ENCODE peak calls at places on chromosomes 3 and 15, in nine cellular contexts. S is tibial nerve, M is upper lobe of left lung, G is body of pancreas, R is esophagus muscularis mucosa, J is HepG2, U is heart left ventricle, W is HCT116, X is A549. Z is an unnamed sample. For H3K4me1, the result is how much of the 10 kb centered on the place peaks cover.

GRCh38 chr3:101143002-101143401 is 149.8 kb upstream of the ABI3BP start:
- DNase-seq in R (no peak), G (no peak), X (no peak), W (no peak), U (no peak), M (no peak), S (no peak), J (no peak), Z (no peak)

GRCh38 chr3:150457996-150458395 is 49.9 kb downstream of the TSC22D2 start:
- DNase-seq in S (no peak), R (no peak), U (no peak), X (no peak), W (no peak), J (no peak), G (no peak), M (no peak), Z (no peak)

GRCh38 chr3:29582310-29582709 is 301.4 kb downstream of the RBMS3 start:
- DNase-seq in W (no peak), U (no peak), S (no peak), X (no peak), M (no peak), G (no peak), J (no peak), R (no peak), Z (no peak)

GRCh38 chr3:69219101-69219708 is 96.8 kb upstream of the LMOD3 start:
- DNase-seq in M (no peak), J (no peak), U (no peak), S (no peak), W (no peak), X (no peak), G (no peak), R (no peak), Z (no peak)

GRCh38 chr3:125319765-125320164 is 55.4 kb downstream of the ZNF148 start:
- DNase-seq in G (no peak), S (no peak), R (no peak), X (no peak), W (no peak), J (no peak), U (no peak), M (no peak), Z (no peak)

GRCh38 chr15:75723847-75724660 is 11.4 kb upstream of the CSPG4 start:
- DNase-seq in G (peak), S (peak), U (peak), J (peak), W (no peak), R (peak), M (peak), X (peak), Z (peak)

GRCh38 chr3:82087958-82088357 is 326.5 kb upstream of the GBE1 start:
- DNase-seq in G (no peak), W (no peak), R (no peak), X (no peak), S (no peak), M (no peak), J (peak), U (no peak), Z (no peak)

GRCh38 chr3:135792174-135792573 is 173.4 kb upstream of the PPP2R3A start:
- DNase-seq in X (no peak), U (no peak), J (no peak), R (no peak), G (no peak), W (no peak), S (no peak), M (no peak), Z (no peak)

GRCh38 chr15:63826513-63826912 is 7.2 kb downstream of the HERC1 start:
- DNase-seq in S (no peak), X (no peak), W (no peak), M (no peak), G (no peak), J (no peak), U (no peak), R (no peak), Z (no peak)

GRCh38 chr3:45606991-45607712 is 12.6 kb downstream of the LIMD1 start:
- DNase-seq in R (no peak), W (no peak), S (no peak), X (no peak), U (peak), G (no peak), J (no peak), M (no peak), Z (no peak)

GRCh38 chr3:54660599-54661210 is 267.2 kb downstream of the LRTM1 start:
- DNase-seq in G (no peak), M (no peak), X (no peak), J (no peak), R (peak), W (no peak), S (no peak), U (peak), Z (no peak)

GRCh38 chr3:167602041-167602440 is 51.7 kb downstream of the WDR49 start:
- DNase-seq in G (no peak), R (no peak), U (no peak), M (no peak), S (no peak), X (no peak), W (no peak), J (no peak), Z (no peak)

GRCh38 chr3:123547881-123548534 is 36.8 kb downstream of the HACD2 start:
- DNase-seq in W (no peak), G (no peak), U (peak), R (no peak), M (no peak), X (no peak), J (no peak), S (no peak), Z (no peak)

GRCh38 chr3:39149498-39150169 is 3.8 kb downstream of the CSRNP1 start:
- DNase-seq in U (no peak), S (no peak), X (no peak), J (no peak), G (no peak), W (no peak), R (no peak), M (no peak), Z (no peak)
- H3K4me1 ChIP-seq in U (half or more), S (under half), X (half or more), J (half or more), G (half or more), W (half or more), R (half or more), M (half or more), Z (under half)

GRCh38 chr3:30607032-30607833 is 832 bp downstream of the TGFBR2 start:
- DNase-seq in W (no peak), G (peak), J (no peak), X (no peak), S (peak), U (peak), M (peak), R (peak), Z (peak)
- TF ChIP-seq POLR2A in W (no peak), G (peak), J (peak), X (no peak), S (no peak), U (peak), M (peak), R (peak), Z (peak)

GRCh38 chr15:26985050-26985449 is 14.1 kb downstream of the GABRG3 start:
- DNase-seq in G (no peak), J (no peak), M (no peak), X (no peak), W (no peak), U (no peak), S (no peak), R (no peak), Z (no peak)

GRCh38 chr15:26981492-26981891 is 10.5 kb downstream of the GABRG3 start:
- DNase-seq in M (no peak), S (no peak), W (no peak), G (no peak), U (no peak), J (no peak), R (no peak), X (no peak), Z (no peak)

GRCh38 chr15:26983822-26984221 is 12.8 kb downstream of the GABRG3 start:
- DNase-seq in W (no peak), R (no peak), U (no peak), S (no peak), X (no peak), J (no peak), M (no peak), G (no peak), Z (no peak)
- TF ChIP-seq CTCF in W (no peak), R (no peak), U (no peak), S (no peak), X (no peak), J (no peak), M (no peak), G (no peak), Z (no peak)

DNA sequence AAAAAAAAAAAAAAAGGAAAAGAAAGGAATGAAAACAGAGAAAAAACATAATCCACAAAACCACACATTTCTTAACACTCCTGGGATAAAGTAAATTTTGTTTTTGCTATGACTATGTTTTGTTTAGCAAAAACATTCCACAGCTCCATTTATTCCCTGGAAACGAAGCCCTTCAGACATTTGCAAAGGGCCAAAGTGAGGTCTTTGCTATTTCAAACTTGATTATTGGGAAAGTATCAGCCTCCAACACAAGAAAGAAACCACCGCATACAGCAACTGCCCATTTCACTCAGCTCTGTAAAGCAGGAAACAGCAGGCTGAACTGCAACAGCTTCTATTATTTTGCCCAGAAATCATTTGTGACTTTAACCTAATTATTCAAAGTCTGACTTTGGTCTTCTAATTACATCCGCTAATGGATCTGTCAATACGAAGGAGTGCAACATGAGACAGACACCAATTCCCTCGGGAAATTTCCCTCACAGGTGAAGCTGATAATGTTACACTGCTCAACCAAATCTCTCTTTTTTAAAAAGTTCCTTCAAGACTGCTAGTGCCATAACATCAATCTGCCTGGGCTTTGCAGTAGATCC is 72.1 kb downstream of the RFTN1 start:
- DNase-seq in R (no peak), G (no peak), S (no peak), J (no peak), M (no peak), X (no peak), U (no peak), W (no peak), Z (no peak)
- H3K4me1 ChIP-seq in R (under half), G (under half), S (under half), J (under half), M (under half), X (under half), U (under half), W (under half), Z (under half)

GRCh38 chr3:156251424-156251823 is 131.0 kb downstream of the KCNAB1 start:
- DNase-seq in U (no peak), S (no peak), G (no peak), X (no peak), M (no peak), R (no peak), W (no peak), J (no peak), Z (no peak)
- TF ChIP-seq POLR2A in U (no peak), S (no peak), G (no peak), X (no peak), M (no peak), R (no peak), W (no peak), J (no peak), Z (no peak)